ENCODE peak calls at places on chromosomes 12 and 14, in seven cellular contexts. J, N, A, V, R, L and Z are unnamed samples. For H3K9me3, the result is how much of the 10 kb centered on the place peaks cover.

GRCh38 chr14:51236314-51236713 is 3.7 kb upstream of the TMX1 start:
- DNase-seq in A (no peak), L (no peak), V (peak), N (no peak), R (no peak), J (no peak), Z (no peak)

GRCh38 chr12:209851-210250 is 4.1 kb downstream of the SLC6A12 start:
- DNase-seq in V (no peak), L (no peak), A (no peak), R (no peak), J (no peak), N (no peak), Z (no peak)

GRCh38 chr14:101103321-101103901 is 199.9 kb upstream of the RTL1 start:
- DNase-seq in N (no peak), L (no peak), V (no peak), A (no peak), J (peak), R (no peak), Z (no peak)

GRCh38 chr12:107462428-107463332 is 222.9 kb upstream of the PWP1 start:
- DNase-seq in L (no peak), J (no peak), A (no peak), N (no peak), V (no peak), R (no peak), Z (no peak)

GRCh38 chr14:101587403-101587998 is 26.2 kb downstream of the DIO3 start:
- DNase-seq in R (no peak), N (no peak), J (peak), A (no peak), V (no peak), L (no peak), Z (no peak)

GRCh38 chr14:77883479-77884238 is 83.8 kb downstream of the ADCK1 start:
- DNase-seq in L (no peak), V (no peak), A (no peak), N (no peak), R (no peak), J (no peak), Z (no peak)

GRCh38 chr12:131511391-131511802 is 199.5 kb upstream of the SFSWAP start:
- DNase-seq in R (no peak), L (no peak), V (no peak), A (no peak), J (no peak), N (no peak), Z (no peak)

GRCh38 chr12:14575585-14575984 is 7.9 kb upstream of the PLBD1 start:
- DNase-seq in L (no peak), J (no peak), R (no peak), A (no peak), V (no peak), N (no peak), Z (no peak)

GRCh38 chr12:22101749-22102243 is 55.8 kb downstream of the CMAS start:
- DNase-seq in J (no peak), A (no peak), V (peak), N (peak), R (no peak), L (no peak), Z (peak)

GRCh38 chr12:75086086-75087038 is 123.3 kb downstream of the KCNC2 start:
- DNase-seq in R (no peak), J (no peak), V (peak), L (peak), A (peak), N (no peak), Z (no peak)

GRCh38 chr12:49763006-49763591 is 21.7 kb downstream of the TMBIM6 start:
- DNase-seq in L (peak), J (peak), N (peak), R (peak), V (peak), A (peak), Z (no peak)

GRCh38 chr12:13222076-13222475 is 25.6 kb downstream of the EMP1 start:
- DNase-seq in L (peak), V (no peak), J (no peak), N (peak), A (no peak), R (no peak), Z (no peak)

GRCh38 chr14:75561013-75561432 is 17.4 kb upstream of the FLVCR2 start:
- DNase-seq in R (peak), N (peak), V (peak), L (peak), A (peak), J (peak), Z (no peak)

GRCh38 chr12:93009533-93009932 is 80.4 kb upstream of the EEA1 start:
- DNase-seq in L (no peak), J (no peak), N (no peak), A (no peak), V (no peak), R (no peak), Z (no peak)

GRCh38 chr14:82488473-82488872 is 954.8 kb upstream of the SEL1L start:
- DNase-seq in V (no peak), R (no peak), J (no peak), N (no peak), A (no peak), L (peak), Z (no peak)

GRCh38 chr12:89575405-89575804 is 49.6 kb upstream of the POC1B start:
- DNase-seq in J (no peak), A (no peak), N (no peak), L (no peak), V (peak), R (no peak), Z (no peak)

GRCh38 chr14:54818201-54819133 is 84.2 kb downstream of the GCH1 start:
- DNase-seq in N (no peak), L (peak), V (peak), J (no peak), A (no peak), R (no peak), Z (no peak)

GRCh38 chr12:119393685-119394084 is 59.2 kb downstream of the CCDC60 start:
- DNase-seq in R (no peak), V (no peak), A (no peak), J (no peak), L (no peak), N (no peak), Z (no peak)

GRCh38 chr14:45150386-45150890 is 14.7 kb downstream of the FANCM start:
- DNase-seq in L (no peak), J (no peak), R (no peak), A (no peak), V (no peak), N (no peak), Z (no peak)

GRCh38 chr12:27024291-27024690 is 1.9 kb downstream of the MED21 start:
- DNase-seq in J (no peak), R (no peak), L (no peak), N (no peak), A (no peak), V (no peak), Z (no peak)

GRCh38 chr12:118979763-118980406 is 1.5 kb upstream of the SRRM4 start:
- DNase-seq in V (peak), R (no peak), L (peak), J (no peak), N (no peak), A (peak), Z (no peak)

GRCh38 chr12:131223171-131223761 is 269.6 kb downstream of the ADGRD1 start:
- DNase-seq in V (no peak), J (no peak), R (peak), A (no peak), L (no peak), N (no peak), Z (no peak)

GRCh38 chr14:75518625-75519024 is 3.6 kb upstream of the BATF start:
- DNase-seq in L (no peak), J (no peak), R (no peak), V (no peak), A (peak), N (no peak), Z (no peak)

GRCh38 chr14:67068246-67068645 is 121.0 kb upstream of the GARIN2 start:
- DNase-seq in L (no peak), V (no peak), J (no peak), N (no peak), A (no peak), R (no peak), Z (no peak)

GRCh38 chr14:55794655-55795583 is 214.9 kb downstream of the KTN1 start:
- DNase-seq in R (no peak), A (no peak), L (peak), V (peak), N (no peak), J (no peak), Z (no peak)

GRCh38 chr12:47707355-47707754 is 1.5 kb upstream of the RPAP3 start:
- DNase-seq in N (no peak), V (no peak), R (no peak), A (no peak), L (no peak), J (no peak), Z (no peak)

GRCh38 chr14:101880016-101880297 is 84.4 kb upstream of the DYNC1H1 start:
- DNase-seq in A (no peak), J (no peak), R (no peak), V (no peak), N (no peak), L (no peak), Z (no peak)

GRCh38 chr12:111322336-111323250 is 46.3 kb downstream of the PHETA1 start:
- DNase-seq in A (no peak), N (no peak), R (no peak), J (no peak), V (no peak), L (no peak), Z (no peak)

GRCh38 chr12:72075401-72075800 is 136.8 kb downstream of the TPH2 start:
- DNase-seq in V (no peak), N (no peak), A (no peak), R (no peak), J (no peak), L (no peak), Z (no peak)

GRCh38 chr14:24369463-24369862 is 1.5 kb downstream of the NFATC4 start:
- DNase-seq in R (peak), V (no peak), N (no peak), J (peak), L (no peak), A (no peak), Z (no peak)

GRCh38 chr14:61472025-61472672 is 150.8 kb downstream of the PRKCH start:
- DNase-seq in V (peak), A (peak), N (no peak), R (no peak), L (peak), J (no peak), Z (peak)

GRCh38 chr14:105477659-105478623 is 3.3 kb downstream of the CRIP2 start:
- DNase-seq in J (peak), V (no peak), R (peak), L (no peak), N (no peak), A (no peak), Z (no peak)

GRCh38 chr14:100557658-100558057 is 29.6 kb downstream of the BEGAIN start:
- DNase-seq in L (no peak), V (peak), R (no peak), N (no peak), J (no peak), A (no peak), Z (no peak)

GRCh38 chr12:11814362-11814761 is 164.9 kb downstream of the ETV6 start:
- DNase-seq in V (peak), L (peak), N (no peak), J (no peak), R (no peak), A (no peak), Z (peak)

GRCh38 chr12:30598889-30599288 is 96.8 kb downstream of the IPO8 start:
- DNase-seq in V (no peak), R (no peak), J (no peak), A (no peak), L (no peak), N (no peak), Z (no peak)

GRCh38 chr12:26465419-26466097 is 270.2 kb downstream of the SSPN start:
- DNase-seq in L (no peak), N (no peak), J (no peak), R (no peak), V (no peak), A (no peak), Z (no peak)

GRCh38 chr12:122051231-122051876 is 27.2 kb upstream of the MLXIP start:
- DNase-seq in L (no peak), J (peak), N (no peak), V (peak), R (peak), A (no peak), Z (no peak)

GRCh38 chr14:68168460-68169109 is 349.0 kb downstream of the RAD51B start:
- DNase-seq in V (no peak), J (no peak), R (no peak), A (no peak), L (no peak), N (no peak), Z (no peak)

GRCh38 chr14:27845902-27846301 is 920.7 kb upstream of the FOXG1 start:
- DNase-seq in A (no peak), R (no peak), L (no peak), N (no peak), V (no peak), J (no peak), Z (no peak)

DNA sequence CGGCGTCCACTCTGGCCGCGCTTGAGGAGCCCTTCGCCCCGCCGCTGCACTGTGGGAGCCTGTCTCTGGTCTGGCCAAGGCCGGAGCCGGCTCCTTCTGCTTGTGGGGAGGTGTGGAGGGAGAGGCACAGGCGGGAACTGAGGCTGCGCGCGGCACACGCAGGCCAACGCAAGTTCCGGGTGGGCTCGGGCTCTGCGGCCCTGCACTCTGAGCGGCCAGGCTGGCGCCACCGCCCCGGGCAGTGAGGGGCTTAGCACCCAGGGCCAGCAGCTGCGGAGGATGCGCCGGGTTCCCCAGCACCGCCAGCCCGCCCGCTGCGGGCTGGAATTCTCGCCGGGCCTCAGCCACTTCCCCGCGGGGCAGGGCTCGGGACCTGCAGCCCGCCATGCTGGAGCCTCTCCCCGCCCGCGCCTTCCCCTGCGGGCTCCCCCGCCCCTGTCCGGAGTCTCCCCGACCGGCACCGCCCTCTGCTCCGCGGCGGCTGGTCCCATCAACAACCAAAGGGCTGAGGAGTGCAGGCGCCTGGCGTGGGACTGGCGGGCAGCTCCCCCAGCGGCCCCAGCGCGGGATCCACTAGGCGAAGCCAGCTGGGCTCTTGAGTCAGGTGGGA is 921.2 kb upstream of the FOXG1 start:
- DNase-seq in A (no peak), L (no peak), R (no peak), N (peak), V (no peak), J (no peak), Z (no peak)
- H3K4me3 ChIP-seq in A (no peak), L (no peak), R (no peak), N (no peak), V (no peak), J (no peak), Z (no peak)

GRCh38 chr14:28488658-28489057 is 277.9 kb upstream of the FOXG1 start:
- DNase-seq in A (no peak), V (no peak), L (no peak), R (no peak), N (no peak), J (no peak), Z (no peak)

DNA sequence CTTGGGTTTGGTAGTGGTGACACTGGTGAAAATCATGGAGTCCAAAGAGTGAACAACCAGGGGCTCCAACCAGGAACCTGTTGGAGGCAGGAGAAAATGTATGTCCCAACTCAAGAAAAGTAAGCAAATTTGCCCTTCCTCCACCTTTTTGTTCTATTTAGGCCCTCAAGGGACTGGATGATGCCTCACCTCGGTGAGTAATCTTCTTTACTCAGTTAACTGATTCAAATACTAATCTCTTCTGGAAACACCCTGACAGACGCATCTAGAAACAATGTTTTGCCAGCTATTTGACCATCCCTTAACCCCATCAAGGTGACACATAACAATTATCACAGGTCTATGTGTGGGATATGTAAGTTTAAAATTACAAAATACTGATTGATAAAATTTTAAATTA is 272.4 kb upstream of the FOXG1 start:
- DNase-seq in A (no peak), J (no peak), V (no peak), R (no peak), L (no peak), N (no peak), Z (no peak)
- H3K9me3 ChIP-seq in A (under half), J (under half), V (under half), R (under half), L (under half), N (under half), Z (under half)

GRCh38 chr12:42240131-42240750 is 2.2 kb upstream of the YAF2 start:
- DNase-seq in V (no peak), J (no peak), N (no peak), A (no peak), R (no peak), L (no peak), Z (no peak)
- H3K4me3 ChIP-seq in V (no peak), J (no peak), N (no peak), A (no peak), R (no peak), L (no peak), Z (no peak)

GRCh38 chr12:1544991-1545700 is 49.2 kb downstream of the FBXL14 start:
- DNase-seq in N (peak), R (no peak), L (no peak), J (no peak), A (no peak), V (peak), Z (no peak)

GRCh38 chr12:1551496-1551895 is 42.9 kb downstream of the FBXL14 start:
- DNase-seq in V (no peak), L (no peak), J (no peak), R (no peak), N (no peak), A (no peak), Z (no peak)

GRCh38 chr12:1552171-1552570 is 42.2 kb downstream of the FBXL14 start:
- DNase-seq in L (no peak), A (no peak), N (no peak), R (no peak), J (no peak), V (no peak), Z (no peak)

GRCh38 chr12:1542599-1542998 is 51.8 kb downstream of the FBXL14 start:
- DNase-seq in R (no peak), J (no peak), N (no peak), L (no peak), A (no peak), V (no peak), Z (no peak)

GRCh38 chr12:1546931-1547640 is 47.3 kb downstream of the FBXL14 start:
- DNase-seq in J (no peak), R (no peak), V (no peak), L (no peak), N (no peak), A (no peak), Z (no peak)
- H3K9me3 ChIP-seq in J (under half), R (under half), V (under half), L (under half), N (under half), A (under half), Z (under half)

GRCh38 chr12:104276192-104277131 is 27.1 kb upstream of the EID3 start:
- DNase-seq in R (no peak), V (no peak), A (no peak), N (no peak), J (no peak), L (no peak), Z (no peak)
- H3K4me3 ChIP-seq in R (no peak), V (no peak), A (no peak), N (no peak), J (no peak), L (no peak), Z (no peak)

GRCh38 chr12:133108150-133108549 is 21.9 kb downstream of the ZNF891 start:
- DNase-seq in A (no peak), J (no peak), R (no peak), L (no peak), V (no peak), N (no peak), Z (no peak)
- H3K9me3 ChIP-seq in A (under half), J (half or more), R (half or more), L (half or more), V (half or more), N (half or more), Z (half or more)

GRCh38 chr12:117836999-117837736 is 131.6 kb downstream of the KSR2 start:
- DNase-seq in N (peak), J (peak), R (peak), L (peak), V (peak), A (peak), Z (peak)
- H3K4me3 ChIP-seq in N (no peak), J (no peak), R (no peak), L (no peak), V (no peak), A (no peak), Z (no peak)